ENCODE peak calls at places on chromosomes 1 and 21, in four cellular contexts. D is transverse colon; H is stimulated activated CD8-positive, alpha-beta memory T cell treated with anti-CD3 and anti-CD28 coated beads, Interleukin-15, amount 100 ng/mL, for 1 hour; R is hippocampal formation. K is an unnamed sample.
A peak's percentile ranks its signal among the peaks of the same experiment; 100 is the strongest.

GRCh38 chr1:81804320-81804719 is 3.6 kb downstream of the ADGRL2 start:
- DNase-seq in D (no peak), H (no peak), R (no peak), K (no peak)

GRCh38 chr1:247362074-247362597 is 30.5 kb upstream of the ZNF496 start:
- DNase-seq in D (no peak), H (no peak), R (no peak), K (no peak)

GRCh38 chr1:180157108-180157507 is 2.4 kb downstream of the QSOX1 start:
- DNase-seq in D (no peak), H (no peak), R (no peak), K (no peak)

GRCh38 chr1:63022319-63022718 is 238.4 kb downstream of the ATG4C start:
- DNase-seq in D (no peak), H (no peak), R (no peak), K (no peak)

GRCh38 chr1:241917487-241917886 is 40.1 kb upstream of the BECN2 start:
- DNase-seq in D (no peak), H (no peak), R (no peak), K (no peak)

GRCh38 chr1:3540876-3541275 is 70.4 kb downstream of the MEGF6 start:
- DNase-seq in D (no peak), H (no peak), R (no peak), K (no peak)

GRCh38 chr1:40879487-40880175 is 17.5 kb upstream of the CITED4 start:
- DNase-seq in D (no peak), H (no peak), R (no peak), K (no peak)

GRCh38 chr1:224085421-224086108 is 28.3 kb upstream of the FBXO28 start:
- DNase-seq in D (no peak), H (no peak), R (no peak), K (no peak)

GRCh38 chr1:170623171-170623570 is 40.8 kb upstream of the PRRX1 start:
- DNase-seq in D (no peak), H (no peak), R (no peak), K (no peak)

GRCh38 chr21:39159342-39160063 is 23.7 kb downstream of the PSMG1 start:
- DNase-seq in D (no peak), H (no peak), R (no peak), K (no peak)

GRCh38 chr1:216726435-216726834 is 3.2 kb upstream of the ESRRG start:
- DNase-seq in D (no peak), H (no peak), R (no peak), K (no peak)

GRCh38 chr1:29679828-29680558 is 443.7 kb downstream of the PTPRU start:
- DNase-seq in D (no peak), H (no peak), R (no peak), K (no peak)

GRCh38 chr1:26340047-26340481 is 13.9 kb downstream of the CRYBG2 start:
- DNase-seq in D (no peak), H (no peak), R (no peak), K (no peak)

GRCh38 chr1:94324168-94324544 is 86.8 kb upstream of the ARHGAP29 start:
- DNase-seq in D (no peak), H (no peak), R (no peak), K (no peak)

GRCh38 chr1:79285659-79286058 is 279.1 kb upstream of the ADGRL4 start:
- DNase-seq in D (no peak), H (no peak), R (no peak), K (no peak)

GRCh38 chr21:39312112-39313041 is 1.1 kb downstream of the BRWD1 start:
- DNase-seq in D (peak; percentile 95), H (peak; percentile 92), R (peak; percentile 96), K (peak; percentile 83)

GRCh38 chr1:48203287-48203900 is 19.1 kb upstream of the SLC5A9 start:
- DNase-seq in D (no peak), H (no peak), R (no peak), K (no peak)

GRCh38 chr1:22728751-22729399 is 18.2 kb downstream of the EPHB2 start:
- DNase-seq in D (no peak), H (no peak), R (no peak), K (no peak)

GRCh38 chr1:29282924-29283803 is 46.8 kb downstream of the PTPRU start:
- DNase-seq in D (peak; percentile 56), H (no peak), R (no peak), K (no peak)

GRCh38 chr1:48916121-48917069 is 139.7 kb upstream of the BEND5 start:
- DNase-seq in D (no peak), H (no peak), R (no peak), K (no peak)

GRCh38 chr1:29235955-29236742 is at the start of gene PTPRU:
- DNase-seq in D (peak; percentile 84), H (peak; percentile 58), R (peak; percentile 65), K (no peak)

GRCh38 chr1:18569251-18569650 is 61.4 kb upstream of the PAX7 start:
- DNase-seq in D (no peak), H (no peak), R (no peak), K (no peak)

GRCh38 chr1:115679141-115679611 is 37.4 kb downstream of the VANGL1 start:
- DNase-seq in D (peak; percentile 18), H (no peak), R (no peak), K (no peak)

GRCh38 chr1:236983818-236984217 is 20.4 kb downstream of the MT1HL1 start:
- DNase-seq in D (no peak), H (no peak), R (no peak), K (no peak)